ENCODE peak calls at places on chromosomes 3 and 15, in five cellular contexts. P is GM12878, J is HFF-Myc, A is astrocyte of the cerebellum, E is endothelial cell. Q is an unnamed sample.

GRCh38 chr3:51585197-51585596 is 46.7 kb downstream of the RAD54L2 start:
- DNase-seq in E (no peak), J (no peak), P (no peak), A (no peak), Q (no peak)

GRCh38 chr15:47384316-47384715 is 333.0 kb upstream of the SEMA6D start:
- DNase-seq in J (peak; percentile 75), A (peak; percentile 40), P (no peak), E (peak; percentile 31), Q (peak; percentile 78)

GRCh38 chr15:40344631-40345120 is 3.9 kb upstream of the CCDC9B start:
- DNase-seq in A (no peak), P (no peak), E (peak; percentile 70), J (no peak), Q (peak; percentile 73)

GRCh38 chr3:184332370-184333090 is 4.9 kb upstream of the FAM131A start:
- DNase-seq in P (no peak), A (peak; percentile 79), J (no peak), E (peak; percentile 49), Q (peak; percentile 83)

GRCh38 chr15:60912984-60913697 is 316.0 kb downstream of the RORA start:
- DNase-seq in E (no peak), P (no peak), J (no peak), A (no peak), Q (peak; percentile 30)

GRCh38 chr3:170734737-170735070 is 135.3 kb downstream of the RPL22L1 start:
- DNase-seq in J (no peak), P (no peak), A (no peak), E (no peak), Q (no peak)

GRCh38 chr3:99012051-99012450 is 110.6 kb upstream of the DCBLD2 start:
- DNase-seq in A (peak; percentile 39), P (peak; percentile 69), E (no peak), J (no peak), Q (no peak)

GRCh38 chr15:58467722-58468436 is 36.1 kb downstream of the LIPC start:
- DNase-seq in J (no peak), P (no peak), E (no peak), A (peak; percentile 83), Q (no peak)

GRCh38 chr3:183826448-183826847 is 1.1 kb upstream of the MAP6D1 start:
- DNase-seq in J (no peak), A (no peak), P (no peak), E (no peak), Q (no peak)

GRCh38 chr3:62567097-62568021 is 194.0 kb upstream of the FEZF2 start:
- DNase-seq in A (peak; percentile 68), E (no peak), P (no peak), J (peak; percentile 41), Q (peak; percentile 89)

GRCh38 chr15:51724673-51725072 is 12.8 kb downstream of the LYSMD2 start:
- DNase-seq in E (peak; percentile 36), J (no peak), A (no peak), P (no peak), Q (no peak)

GRCh38 chr3:149813367-149814281 is 609 bp downstream of the RNF13 start:
- DNase-seq in P (no peak), J (no peak), A (no peak), E (peak; percentile 45), Q (peak; percentile 36)

GRCh38 chr3:160454995-160455394 is 5.4 kb upstream of the TRIM59 start:
- DNase-seq in P (no peak), J (no peak), A (no peak), E (no peak), Q (no peak)

GRCh38 chr15:72382146-72382545 is 6.3 kb upstream of the HEXA start:
- DNase-seq in A (no peak), J (no peak), P (no peak), E (no peak), Q (peak; percentile 9)
- TF ChIP-seq CTCF in A (peak; percentile 32), J (no peak), P (peak; percentile 28), E (peak; percentile 26), Q (no peak)

GRCh38 chr3:114827495-114827894 is 319.6 kb downstream of the ZBTB20 start:
- DNase-seq in P (peak; percentile 16), E (no peak), A (peak; percentile 19), J (no peak), Q (peak; percentile 50)
- TF ChIP-seq CTCF in P (peak; percentile 59), E (peak; percentile 51), A (peak; percentile 60), J (peak; percentile 66), Q (peak; percentile 64)

GRCh38 chr3:57647292-57647940 is 45.5 kb downstream of the DENND6A start:
- DNase-seq in E (no peak), P (no peak), J (no peak), A (no peak), Q (no peak)

GRCh38 chr3:57652203-57652602 is 40.7 kb downstream of the DENND6A start:
- DNase-seq in A (no peak), P (no peak), J (no peak), E (no peak), Q (no peak)

GRCh38 chr3:57646723-57647122 is 46.2 kb downstream of the DENND6A start:
- DNase-seq in J (peak; percentile 14), A (no peak), P (no peak), E (no peak), Q (peak; percentile 36)
- TF ChIP-seq CTCF in J (no peak), A (peak; percentile 9), P (no peak), E (no peak), Q (peak; percentile 23)

DNA sequence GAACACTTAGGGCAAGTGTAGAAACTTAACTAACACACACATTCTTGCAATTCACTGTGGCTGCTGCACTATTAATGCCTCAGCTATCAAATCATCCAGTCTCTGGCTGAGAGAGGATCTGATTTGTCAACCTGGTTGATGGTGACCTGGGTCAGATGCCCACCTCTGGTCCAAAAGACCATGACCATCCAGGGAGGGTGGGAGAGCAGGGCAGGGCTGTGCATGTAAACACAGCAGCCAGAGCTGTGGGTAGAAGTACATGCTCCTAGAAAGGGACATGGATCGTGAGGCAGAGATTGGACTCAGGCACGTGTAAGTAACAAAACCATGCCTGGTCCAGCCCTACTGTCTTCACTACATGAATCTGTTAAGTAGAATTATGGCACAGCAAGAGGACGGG is 17.3 kb downstream of the MESD start:
- DNase-seq in J (no peak), E (no peak), P (no peak), A (no peak), Q (no peak)
- TF ChIP-seq CTCF in J (no peak), E (no peak), P (no peak), A (no peak), Q (no peak)

GRCh38 chr15:100334456-100334855 is 7.3 kb downstream of the ADAMTS17 start:
- DNase-seq in E (no peak), P (no peak), A (no peak), J (no peak), Q (no peak)

GRCh38 chr15:100335335-100335999 is 6.3 kb downstream of the ADAMTS17 start:
- DNase-seq in J (no peak), E (no peak), A (no peak), P (no peak), Q (no peak)

GRCh38 chr15:100336061-100336460 is 5.7 kb downstream of the ADAMTS17 start:
- DNase-seq in A (no peak), E (no peak), P (no peak), J (no peak), Q (no peak)

GRCh38 chr15:100334015-100334414 is 7.8 kb downstream of the ADAMTS17 start:
- DNase-seq in E (no peak), A (no peak), J (no peak), P (no peak), Q (no peak)

DNA sequence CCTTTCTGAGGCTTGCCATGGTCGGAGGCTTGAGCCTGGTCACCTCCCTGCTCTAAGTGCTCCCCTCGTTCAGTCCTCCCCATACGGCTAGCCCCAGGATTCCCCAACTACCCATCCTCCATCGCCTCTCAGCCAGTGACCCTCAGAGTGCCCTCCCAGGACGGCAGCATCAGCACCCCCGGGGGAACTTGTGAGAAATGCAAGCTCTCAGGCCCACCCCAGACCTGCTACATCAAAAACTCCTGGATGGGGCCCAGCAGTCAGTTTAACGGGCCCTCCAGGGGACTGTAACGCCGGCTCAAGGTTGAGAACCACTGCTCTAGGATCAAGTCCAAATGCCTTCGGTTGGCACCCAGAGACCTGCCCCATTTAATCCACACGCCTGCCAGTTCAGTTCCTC is 6.9 kb downstream of the ADAMTS17 start:
- DNase-seq in A (no peak), P (no peak), E (no peak), J (no peak), Q (no peak)
- TF ChIP-seq CTCF in A (no peak), P (no peak), E (no peak), J (no peak), Q (no peak)

Q was measured in MCF 10A.